ENCODE peak calls at places on chromosomes 1 and 21, in ten cellular contexts. L is left lung, Z is omental fat pad, B is upper lobe of right lung, O is mucosa of descending colon, J is A549, E is activated B cell treated with CpG ODN at 0.5 μM for 24 hours, M is HCT116, A is HepG2, N is pancreas. P is an unnamed sample.

GRCh38 chr1:95284420-95284819 is 50.4 kb downstream of the RWDD3 start:
- ATAC-seq in L (no peak), Z (no peak), B (no peak), O (no peak), J (no peak), E (no peak), M (no peak), A (no peak), N (no peak), P (no peak)

GRCh38 chr1:165696625-165697100 is 1.7 kb downstream of the ALDH9A1 start:
- ATAC-seq in L (peak), Z (peak), B (peak), O (no peak), J (no peak), E (no peak), M (no peak), A (no peak), N (peak), P (peak)

GRCh38 chr1:15696956-15697521 is 12.9 kb downstream of the PLEKHM2 start:
- ATAC-seq in L (peak), Z (peak), B (peak), O (peak), J (no peak), E (peak), M (no peak), A (no peak), N (peak), P (no peak)

GRCh38 chr21:33414068-33414467 is 10.9 kb downstream of the IFNGR2 start:
- ATAC-seq in L (no peak), Z (no peak), B (no peak), O (no peak), J (no peak), E (no peak), M (no peak), A (no peak), N (no peak), P (no peak)

GRCh38 chr1:6471086-6471841 is 5.3 kb upstream of the TNFRSF25 start:
- ATAC-seq in L (peak), Z (no peak), B (no peak), O (peak), J (no peak), E (no peak), M (peak), A (no peak), N (peak), P (no peak)

GRCh38 chr1:63691672-63692425 is 82.0 kb upstream of the ROR1 start:
- ATAC-seq in L (peak), Z (peak), B (peak), O (peak), J (peak), E (peak), M (peak), A (peak), N (peak), P (peak)

GRCh38 chr1:109906160-109906838 is 4.3 kb upstream of the CSF1 start:
- ATAC-seq in L (no peak), Z (no peak), B (peak), O (peak), J (no peak), E (peak), M (no peak), A (no peak), N (no peak), P (no peak)

GRCh38 chr1:192604979-192605620 is 29.5 kb downstream of the RGS1 start:
- ATAC-seq in L (peak), Z (no peak), B (peak), O (no peak), J (no peak), E (no peak), M (no peak), A (no peak), N (peak), P (no peak)

GRCh38 chr1:97010865-97011264 is 289.3 kb downstream of the PTBP2 start:
- ATAC-seq in L (no peak), Z (no peak), B (no peak), O (no peak), J (no peak), E (no peak), M (no peak), A (no peak), N (no peak), P (no peak)

GRCh38 chr21:36422279-36423098 is 37.3 kb downstream of the CHAF1B start:
- ATAC-seq in L (peak), Z (no peak), B (peak), O (peak), J (peak), E (no peak), M (peak), A (peak), N (peak), P (no peak)

GRCh38 chr21:42525228-42525604 is 11.6 kb downstream of the SLC37A1 start:
- ATAC-seq in L (peak), Z (no peak), B (peak), O (peak), J (no peak), E (peak), M (no peak), A (no peak), N (peak), P (peak)

GRCh38 chr1:87367549-87367948 is 38.9 kb downstream of the LMO4 start:
- ATAC-seq in L (no peak), Z (no peak), B (no peak), O (no peak), J (no peak), E (no peak), M (no peak), A (no peak), N (no peak), P (no peak)

GRCh38 chr1:237553078-237553477 is 337.6 kb downstream of the ZP4 start:
- ATAC-seq in L (no peak), Z (no peak), B (no peak), O (no peak), J (no peak), E (no peak), M (no peak), A (no peak), N (no peak), P (no peak)

GRCh38 chr1:37720231-37721130 is 28.2 kb downstream of the CDCA8 start:
- ATAC-seq in L (no peak), Z (no peak), B (no peak), O (no peak), J (no peak), E (no peak), M (no peak), A (no peak), N (no peak), P (no peak)

GRCh38 chr1:205500240-205501218 is 3.9 kb upstream of the CDK18 start:
- ATAC-seq in L (no peak), Z (no peak), B (no peak), O (no peak), J (no peak), E (no peak), M (no peak), A (peak), N (no peak), P (no peak)

GRCh38 chr21:28247454-28248020 is 745.1 kb downstream of the LTN1 start:
- ATAC-seq in L (no peak), Z (no peak), B (no peak), O (peak), J (no peak), E (no peak), M (no peak), A (no peak), N (peak), P (no peak)

GRCh38 chr1:61941794-61942193 is 199.5 kb downstream of the PATJ start:
- ATAC-seq in L (no peak), Z (no peak), B (no peak), O (no peak), J (no peak), E (no peak), M (no peak), A (no peak), N (no peak), P (no peak)
- TF ChIP-seq CTCF in L (no peak), Z (no peak), B (no peak), O (no peak), J (no peak), E (no peak), M (no peak), A (no peak), N (no peak), P (no peak)

DNA sequence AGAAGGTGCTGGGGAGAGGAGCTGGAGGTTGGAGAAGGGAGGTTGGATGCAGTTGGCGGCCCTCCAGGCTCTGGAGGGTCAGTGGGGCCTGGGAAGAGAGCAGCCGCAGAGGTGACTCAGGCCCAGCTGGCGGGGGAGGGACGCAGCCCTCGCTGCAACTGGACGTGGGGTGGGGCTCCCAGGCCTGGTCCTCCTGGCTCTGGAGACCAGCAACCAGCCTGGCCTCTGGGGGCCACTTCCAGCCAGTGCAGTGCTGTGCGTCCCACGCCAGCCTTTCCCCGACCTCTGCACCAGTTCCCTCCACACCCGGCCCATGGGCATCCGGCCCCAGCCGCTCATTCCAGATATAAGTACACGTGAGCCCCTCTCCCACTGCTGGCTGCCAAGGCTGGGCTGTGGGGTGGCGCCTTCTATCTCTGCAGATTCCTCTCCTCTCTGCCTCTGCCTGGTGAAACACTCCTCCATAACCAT is 38.0 kb upstream of the COL18A1 start:
- ATAC-seq in L (peak), Z (peak), B (peak), O (peak), J (peak), E (no peak), M (peak), A (peak), N (peak), P (peak)
- TF ChIP-seq CTCF in L (no peak), Z (no peak), B (no peak), O (no peak), J (no peak), E (no peak), M (no peak), A (peak), N (no peak), P (no peak)

GRCh38 chr1:244436336-244437102 is 15.2 kb downstream of the ADSS2 start:
- ATAC-seq in L (no peak), Z (no peak), B (no peak), O (no peak), J (peak), E (no peak), M (no peak), A (no peak), N (no peak), P (no peak)
- TF ChIP-seq CTCF in L (no peak), Z (no peak), B (no peak), O (no peak), J (no peak), E (no peak), M (no peak), A (no peak), N (no peak), P (no peak)

DNA sequence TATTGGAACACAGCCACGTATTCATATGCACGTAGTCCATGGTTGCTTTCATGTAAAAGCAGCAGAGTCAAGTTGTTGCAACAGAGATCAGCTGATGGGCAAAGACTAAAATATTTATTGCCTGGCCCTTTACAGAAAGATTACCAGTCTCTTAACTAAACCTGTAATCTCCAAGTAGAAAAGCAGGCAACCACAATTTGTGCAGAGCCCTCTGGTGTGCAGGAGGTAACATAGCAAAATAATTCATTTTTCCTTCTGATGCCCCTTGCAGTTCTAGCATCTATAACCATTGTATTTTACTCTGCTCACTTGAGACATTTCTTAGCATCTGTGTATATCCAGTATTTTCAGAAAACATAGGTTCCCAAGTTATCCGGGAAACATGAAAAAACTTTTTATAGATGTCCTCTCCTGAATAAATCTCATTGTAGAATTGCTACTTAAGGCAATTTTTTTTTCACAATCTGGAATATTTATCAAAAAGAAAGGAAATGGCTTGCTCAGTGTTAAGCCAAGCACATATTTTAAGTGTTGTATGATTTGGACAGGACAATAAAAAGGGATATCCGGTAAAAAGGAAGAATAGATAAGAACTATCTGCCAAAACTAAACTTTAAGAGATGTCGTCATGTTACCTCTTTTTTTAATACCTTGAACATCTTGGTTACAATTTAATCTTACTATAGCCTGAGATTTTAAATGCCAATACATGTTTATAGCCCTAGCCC is 430.7 kb downstream of the PLPP3 start:
- ATAC-seq in L (no peak), Z (no peak), B (no peak), O (peak), J (no peak), E (no peak), M (no peak), A (no peak), N (no peak), P (no peak)
- TF ChIP-seq CTCF in L (no peak), Z (no peak), B (peak), O (no peak), J (no peak), E (no peak), M (no peak), A (no peak), N (no peak), P (no peak)

GRCh38 chr1:199733125-199733524 is 294.4 kb upstream of the NR5A2 start:
- ATAC-seq in L (no peak), Z (no peak), B (no peak), O (no peak), J (no peak), E (no peak), M (no peak), A (no peak), N (peak), P (no peak)
- TF ChIP-seq CTCF in L (no peak), Z (no peak), B (no peak), O (no peak), J (no peak), E (no peak), M (no peak), A (no peak), N (no peak), P (no peak)

DNA sequence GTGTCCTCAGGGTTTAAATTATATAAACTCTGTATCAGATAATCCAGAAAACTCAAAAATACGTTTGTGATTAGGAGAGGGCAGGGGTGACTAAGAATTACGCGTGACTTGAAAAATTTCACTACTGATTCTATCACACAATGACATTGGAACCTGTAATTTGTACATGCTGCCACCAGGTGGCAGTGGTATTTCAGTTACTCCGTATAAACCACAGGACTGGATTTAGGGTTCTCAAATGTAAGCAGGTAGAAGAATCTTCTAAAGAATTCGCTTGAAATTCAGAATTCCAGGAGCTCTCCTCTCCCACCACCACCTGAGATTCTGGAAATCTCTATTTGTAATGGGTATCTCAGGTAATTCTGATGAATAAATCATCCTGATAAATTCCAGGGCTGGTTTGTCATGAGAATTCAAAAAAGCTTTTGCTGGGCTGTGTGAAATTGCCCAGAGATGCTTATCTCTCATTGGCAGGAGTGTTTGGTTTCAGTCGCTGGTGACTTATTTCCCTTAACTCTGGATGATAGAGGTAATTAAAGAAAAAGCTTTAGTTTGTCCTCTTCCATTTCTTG is 1.7 kb upstream of the KRTAP7-1 start:
- ATAC-seq in L (no peak), Z (no peak), B (no peak), O (no peak), J (no peak), E (no peak), M (no peak), A (no peak), N (peak), P (no peak)
- TF ChIP-seq CTCF in L (peak), Z (no peak), B (peak), O (no peak), J (peak), E (no peak), M (no peak), A (peak), N (no peak), P (peak)

GRCh38 chr1:178038372-178038771 is 55.5 kb upstream of the RASAL2 start:
- ATAC-seq in L (no peak), Z (no peak), B (no peak), O (no peak), J (no peak), E (no peak), M (no peak), A (no peak), N (no peak), P (no peak)

GRCh38 chr1:178034676-178035075 is 59.2 kb upstream of the RASAL2 start:
- ATAC-seq in L (no peak), Z (no peak), B (no peak), O (no peak), J (no peak), E (no peak), M (no peak), A (no peak), N (no peak), P (no peak)

GRCh38 chr1:178036090-178036489 is 57.8 kb upstream of the RASAL2 start:
- ATAC-seq in L (no peak), Z (no peak), B (no peak), O (no peak), J (no peak), E (no peak), M (no peak), A (no peak), N (no peak), P (no peak)

GRCh38 chr1:178039826-178040380 is 54.0 kb upstream of the RASAL2 start:
- ATAC-seq in L (no peak), Z (no peak), B (no peak), O (peak), J (no peak), E (no peak), M (no peak), A (no peak), N (peak), P (no peak)

GRCh38 chr1:178037510-178038253 is 56.2 kb upstream of the RASAL2 start:
- ATAC-seq in L (peak), Z (peak), B (peak), O (peak), J (peak), E (no peak), M (peak), A (peak), N (peak), P (peak)
- TF ChIP-seq CTCF in L (peak), Z (no peak), B (peak), O (peak), J (peak), E (no peak), M (peak), A (peak), N (peak), P (peak)

GRCh38 chr1:9588551-9589143 is at the start of gene TMEM201:
- ATAC-seq in L (peak), Z (peak), B (peak), O (peak), J (peak), E (peak), M (peak), A (peak), N (peak), P (peak)
- TF ChIP-seq CTCF in L (peak), Z (peak), B (peak), O (peak), J (peak), E (no peak), M (no peak), A (peak), N (peak), P (peak)

GRCh38 chr1:52365091-52365745 is 787 bp downstream of the CC2D1B start:
- ATAC-seq in L (peak), Z (peak), B (peak), O (peak), J (peak), E (no peak), M (peak), A (peak), N (peak), P (peak)

GRCh38 chr1:52364235-52364839 is 1.7 kb downstream of the CC2D1B start:
- ATAC-seq in L (no peak), Z (no peak), B (no peak), O (no peak), J (no peak), E (no peak), M (no peak), A (no peak), N (no peak), P (no peak)

GRCh38 chr1:52367272-52367671 is 1.3 kb upstream of the CC2D1B start:
- ATAC-seq in L (no peak), Z (no peak), B (no peak), O (no peak), J (no peak), E (no peak), M (no peak), A (no peak), N (no peak), P (no peak)

GRCh38 chr1:52366517-52366827 is 467 bp upstream of the CC2D1B start:
- ATAC-seq in L (no peak), Z (no peak), B (no peak), O (no peak), J (no peak), E (no peak), M (no peak), A (peak), N (no peak), P (no peak)

GRCh38 chr1:52365746-52366516 is at the start of gene CC2D1B:
- ATAC-seq in L (peak), Z (peak), B (peak), O (peak), J (peak), E (peak), M (peak), A (peak), N (peak), P (peak)
- TF ChIP-seq CTCF in L (peak), Z (no peak), B (peak), O (peak), J (no peak), E (no peak), M (no peak), A (peak), N (no peak), P (peak)

P was measured in gastroesophageal sphincter.